ENCODE peak calls at places on chromosome 10, in ten cellular contexts. Y is amniotic stem cell, W is EH, V is GM12864, D is endothelial cell of umbilical vein, X is substantia nigra, T is iPS-NIHi11, G is spleen, H is NCI-H1417, U is epithelial cell of esophagus. N is an unnamed sample.
A peak's percentile ranks its signal among the peaks of the same experiment; 100 is the strongest.

GRCh38 chr10:130189466-130190064 is 53.4 kb downstream of the GLRX3 start:
- DNase-seq in G (no peak), X (no peak), D (no peak), T (peak; percentile 39), H (no peak), W (no peak), U (no peak), V (no peak), Y (no peak), N (no peak)

GRCh38 chr10:78910886-78911285 is 157.9 kb upstream of the ZMIZ1 start:
- DNase-seq in U (no peak), X (no peak), Y (no peak), W (no peak), V (no peak), D (no peak), T (no peak), H (no peak), G (peak; percentile 66), N (no peak)

GRCh38 chr10:92830478-92831389 is 17.6 kb upstream of the EXOC6 start:
- DNase-seq in H (no peak), X (no peak), Y (no peak), T (no peak), G (no peak), D (peak; percentile 91), W (no peak), U (no peak), V (no peak), N (no peak)

GRCh38 chr10:49254150-49254549 is 44.8 kb upstream of the C10orf71 start:
- DNase-seq in W (no peak), Y (no peak), D (no peak), T (no peak), H (no peak), U (no peak), G (no peak), X (no peak), V (no peak), N (no peak)

GRCh38 chr10:126166797-126167196 is 221.5 kb downstream of the ADAM12 start:
- DNase-seq in T (no peak), G (no peak), V (no peak), D (no peak), W (no peak), Y (no peak), U (no peak), X (no peak), H (no peak), N (no peak)

GRCh38 chr10:58044072-58044471 is 223.6 kb downstream of the IPMK start:
- DNase-seq in Y (peak; percentile 48), T (no peak), X (no peak), W (peak; percentile 88), U (peak; percentile 93), H (no peak), V (no peak), G (no peak), D (no peak), N (no peak)

GRCh38 chr10:12194752-12195271 is 879 bp downstream of the NUDT5 start:
- DNase-seq in H (peak; percentile 27), U (peak; percentile 44), V (no peak), Y (no peak), X (no peak), T (no peak), G (peak; percentile 82), D (peak; percentile 50), W (peak; percentile 44), N (peak; percentile 15)

GRCh38 chr10:18767981-18768380 is 108.8 kb downstream of the ARL5B start:
- DNase-seq in W (no peak), X (no peak), U (no peak), T (no peak), H (no peak), D (no peak), Y (no peak), G (no peak), V (no peak), N (no peak)

GRCh38 chr10:62613429-62613828 is 191.1 kb upstream of the ADO start:
- DNase-seq in G (no peak), D (no peak), T (no peak), X (no peak), Y (peak; percentile 5), V (no peak), U (no peak), W (peak; percentile 67), H (no peak), N (no peak)

GRCh38 chr10:121025731-121026130 is 174.6 kb downstream of the WDR11 start:
- DNase-seq in V (no peak), W (no peak), Y (no peak), U (no peak), H (no peak), G (no peak), T (no peak), X (no peak), D (no peak), N (no peak)

GRCh38 chr10:43130756-43131155 is 7.5 kb upstream of the CSGALNACT2 start:
- DNase-seq in T (no peak), W (no peak), H (no peak), Y (no peak), U (peak; percentile 93), X (no peak), G (peak; percentile 76), V (no peak), D (no peak), N (no peak)

GRCh38 chr10:70907619-70908425 is 19.5 kb upstream of the PCBD1 start:
- DNase-seq in X (no peak), V (no peak), Y (no peak), G (peak; percentile 59), W (no peak), H (no peak), U (no peak), D (no peak), T (no peak), N (no peak)

N was measured in globus pallidus.